ENCODE peak calls at places on chromosomes 1 and 21, in six cellular contexts. V, T, M, N, W and U are unnamed samples.

GRCh38 chr21:42081931-42082381 is 10.8 kb downstream of the UMODL1 start:
- DNase-seq in T (no peak), N (no peak), V (no peak), W (no peak), M (no peak), U (no peak)

GRCh38 chr1:65260851-65261473 is 48.4 kb upstream of the DNAJC6 start:
- DNase-seq in W (peak), N (no peak), T (peak), M (no peak), V (no peak), U (no peak)

GRCh38 chr1:57407941-57408340 is 15.9 kb downstream of the DAB1 start:
- DNase-seq in N (no peak), W (no peak), V (no peak), T (no peak), M (no peak), U (no peak)

GRCh38 chr1:112981461-112982233 is 25.7 kb upstream of the SLC16A1 start:
- DNase-seq in V (no peak), N (no peak), W (no peak), M (no peak), T (no peak), U (no peak)

GRCh38 chr1:226696552-226696951 is 42.5 kb downstream of the ITPKB start:
- DNase-seq in M (no peak), T (no peak), W (no peak), V (no peak), N (no peak), U (no peak)

GRCh38 chr1:1989102-1989542 is 14.5 kb downstream of the CFAP74 start:
- DNase-seq in N (peak), M (no peak), V (peak), W (peak), T (no peak), U (no peak)

GRCh38 chr1:35725591-35725990 is 6.9 kb upstream of the C1orf216 start:
- DNase-seq in W (no peak), N (no peak), T (no peak), M (no peak), V (no peak), U (no peak)

GRCh38 chr21:35044770-35045538 is 4.1 kb downstream of the RUNX1 start:
- DNase-seq in N (no peak), M (no peak), W (no peak), T (no peak), V (no peak), U (no peak)

GRCh38 chr1:164644774-164645634 is 86.0 kb downstream of the PBX1 start:
- DNase-seq in M (no peak), V (no peak), T (no peak), N (no peak), W (peak), U (no peak)

GRCh38 chr1:72524021-72524420 is 241.7 kb upstream of the NEGR1 start:
- DNase-seq in W (no peak), M (no peak), T (no peak), N (no peak), V (no peak), U (no peak)

GRCh38 chr1:238653693-238654321 is 732.6 kb upstream of the CHRM3 start:
- DNase-seq in V (no peak), W (peak), N (no peak), M (no peak), T (no peak), U (no peak)

GRCh38 chr1:84774674-84775548 is 84.7 kb upstream of the SSX2IP start:
- DNase-seq in W (no peak), N (no peak), M (no peak), T (no peak), V (no peak), U (no peak)

GRCh38 chr1:29444081-29444715 is 207.9 kb downstream of the PTPRU start:
- DNase-seq in V (no peak), W (no peak), N (no peak), M (no peak), T (no peak), U (no peak)

GRCh38 chr1:205436776-205437485 is 15.1 kb upstream of the LEMD1 start:
- DNase-seq in T (no peak), W (no peak), N (no peak), M (no peak), V (no peak), U (no peak)

GRCh38 chr1:151472852-151473731 is 13.8 kb upstream of the POGZ start:
- DNase-seq in W (no peak), T (no peak), M (no peak), N (peak), V (peak), U (peak)

GRCh38 chr1:12811409-12811784 is 19.8 kb downstream of the PRAMEF11 start:
- DNase-seq in W (peak), T (no peak), N (no peak), M (no peak), V (no peak), U (no peak)

GRCh38 chr1:118986291-118986838 is 1.8 kb downstream of the TBX15 start:
- DNase-seq in T (no peak), V (no peak), W (no peak), M (no peak), N (no peak), U (no peak)

GRCh38 chr1:207962716-207963428 is 51.9 kb upstream of the CD34 start:
- DNase-seq in V (peak), N (peak), W (no peak), T (no peak), M (no peak), U (no peak)

GRCh38 chr1:151199860-151200581 is 1.7 kb downstream of the PIP5K1A start:
- DNase-seq in M (no peak), W (peak), V (no peak), T (peak), N (no peak), U (no peak)

GRCh38 chr1:83641828-83642443 is 357.0 kb downstream of the TTLL7 start:
- DNase-seq in T (peak), M (no peak), N (peak), W (no peak), V (no peak), U (no peak)

GRCh38 chr1:7705048-7705907 is 65.8 kb upstream of the VAMP3 start:
- DNase-seq in M (no peak), T (no peak), N (no peak), V (no peak), W (no peak), U (peak)

GRCh38 chr1:110281363-110282290 is 57.5 kb upstream of the RBM15 start:
- DNase-seq in M (no peak), V (no peak), N (no peak), T (no peak), W (no peak), U (no peak)

GRCh38 chr1:11339346-11340247 is 66.6 kb downstream of the UBIAD1 start:
- DNase-seq in T (no peak), M (no peak), N (no peak), W (no peak), V (no peak), U (no peak)

GRCh38 chr1:10578070-10578469 is 103.3 kb downstream of the PEX14 start:
- DNase-seq in T (no peak), M (no peak), N (no peak), V (no peak), W (no peak), U (no peak)

GRCh38 chr1:218357893-218358232 is 12.7 kb downstream of the TGFB2 start:
- DNase-seq in W (no peak), M (no peak), T (no peak), N (no peak), V (no peak), U (no peak)

GRCh38 chr1:218364028-218364710 is 19.0 kb downstream of the TGFB2 start:
- DNase-seq in M (no peak), V (no peak), T (no peak), W (no peak), N (no peak), U (no peak)

GRCh38 chr1:218363141-218363540 is 18.0 kb downstream of the TGFB2 start:
- DNase-seq in V (no peak), T (no peak), N (no peak), M (no peak), W (no peak), U (no peak)

GRCh38 chr1:218362418-218363076 is 17.4 kb downstream of the TGFB2 start:
- DNase-seq in V (no peak), N (no peak), W (no peak), M (no peak), T (no peak), U (no peak)

GRCh38 chr1:218361298-218362065 is 16.3 kb downstream of the TGFB2 start:
- DNase-seq in W (peak), M (no peak), T (no peak), V (no peak), N (no peak), U (no peak)
- TF ChIP-seq CTCF in W (peak), M (no peak), T (peak), V (peak), N (peak), U (no peak)

GRCh38 chr1:233019921-233020320 is 69.5 kb downstream of the NTPCR start:
- DNase-seq in V (no peak), T (no peak), M (no peak), W (no peak), N (no peak), U (no peak)

GRCh38 chr1:233025566-233025965 is 75.2 kb downstream of the NTPCR start:
- DNase-seq in N (no peak), V (no peak), W (peak), M (no peak), T (no peak), U (no peak)

GRCh38 chr1:233022246-233022645 is 71.8 kb downstream of the NTPCR start:
- DNase-seq in T (no peak), N (no peak), V (no peak), W (no peak), M (no peak), U (no peak)

GRCh38 chr1:233020441-233020840 is 70.0 kb downstream of the NTPCR start:
- DNase-seq in M (no peak), V (peak), T (no peak), N (no peak), W (no peak), U (no peak)

GRCh38 chr1:233025156-233025555 is 74.7 kb downstream of the NTPCR start:
- DNase-seq in W (peak), M (no peak), V (no peak), T (no peak), N (no peak), U (no peak)
- TF ChIP-seq CTCF in W (peak), M (no peak), V (peak), T (peak), N (no peak), U (no peak)

GRCh38 chr1:236311040-236311439 is 29.3 kb upstream of the ERO1B start:
- DNase-seq in N (no peak), T (no peak), W (no peak), M (no peak), V (no peak), U (no peak)
- TF ChIP-seq CTCF in N (no peak), T (peak), W (no peak), M (no peak), V (no peak), U (no peak)

DNA sequence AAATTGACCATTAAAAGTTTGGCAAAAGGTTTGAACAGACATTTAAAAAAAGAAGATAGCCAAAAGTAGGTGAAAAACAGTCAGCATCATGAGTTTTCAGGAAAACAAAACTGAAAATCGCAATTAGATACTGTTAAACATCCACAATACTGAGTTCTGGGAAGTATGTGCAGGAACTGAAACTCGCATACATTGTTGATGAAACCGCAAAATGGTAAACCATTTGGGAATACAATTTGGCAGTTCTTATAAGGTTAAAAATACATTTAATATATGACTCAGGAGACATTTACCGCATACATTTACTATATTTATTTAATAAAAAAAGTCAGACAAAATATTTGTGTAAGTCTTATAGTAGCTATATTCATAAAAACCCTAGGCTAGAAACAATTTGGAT is 393.2 kb downstream of the COL11A1 start:
- DNase-seq in T (no peak), W (no peak), V (no peak), M (no peak), N (no peak), U (no peak)
- TF ChIP-seq CTCF in T (no peak), W (no peak), V (no peak), M (no peak), N (no peak), U (no peak)

DNA sequence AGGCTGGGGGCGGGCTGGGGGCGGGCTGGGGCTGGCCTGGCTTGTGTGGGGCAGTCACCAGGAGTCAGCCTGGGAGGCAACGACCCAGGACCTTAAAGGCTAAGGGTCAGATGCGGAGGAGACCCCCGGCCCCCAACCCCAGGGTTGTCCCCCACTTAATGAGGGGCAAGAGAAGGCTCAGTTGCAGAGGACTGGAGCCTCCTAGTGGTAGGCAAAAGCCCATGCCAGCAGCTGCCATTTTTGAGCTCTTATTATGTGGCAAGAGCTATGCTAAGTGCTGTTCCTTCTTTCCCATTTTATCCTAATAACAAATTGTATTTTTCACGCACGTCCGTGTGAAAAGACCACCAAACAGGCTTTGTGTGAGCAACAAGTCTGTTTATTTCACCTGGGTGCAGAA is 8.0 kb downstream of the KIAA1614 start:
- DNase-seq in W (no peak), M (no peak), V (no peak), N (no peak), T (no peak), U (no peak)
- TF ChIP-seq CTCF in W (peak), M (no peak), V (peak), N (no peak), T (peak), U (no peak)

DNA sequence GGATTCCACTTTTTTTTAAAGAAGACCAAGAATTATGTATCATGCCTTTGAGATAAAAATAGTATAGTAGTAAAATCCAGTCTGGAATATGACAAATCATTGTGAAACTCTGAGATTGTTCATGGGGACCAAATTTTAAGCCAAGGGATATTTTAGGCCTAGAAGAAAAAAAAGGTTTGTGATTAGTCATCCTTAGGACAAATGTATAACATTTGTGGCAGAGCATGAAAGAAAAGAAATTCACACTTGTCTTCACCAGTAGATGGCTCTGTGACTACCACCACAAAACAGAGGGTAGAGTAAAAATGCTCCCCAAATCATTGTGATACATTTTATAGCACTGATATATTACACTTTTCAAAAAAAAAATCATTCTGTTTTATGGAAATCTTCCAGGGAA is 226.1 kb downstream of the KCTD3 start:
- DNase-seq in T (peak), V (no peak), M (no peak), N (no peak), W (peak), U (no peak)
- TF ChIP-seq CTCF in T (peak), V (no peak), M (no peak), N (no peak), W (peak), U (no peak)

GRCh38 chr1:89615676-89616598 is 17.0 kb upstream of the LRRC8C start:
- DNase-seq in T (no peak), V (no peak), W (peak), M (no peak), N (no peak), U (no peak)
- TF ChIP-seq CTCF in T (peak), V (peak), W (peak), M (no peak), N (no peak), U (no peak)

GRCh38 chr1:30472526-30472925 is 250.9 kb downstream of the MATN1 start:
- DNase-seq in V (no peak), M (no peak), T (no peak), W (no peak), N (no peak), U (no peak)
- TF ChIP-seq CTCF in V (no peak), M (no peak), T (no peak), W (no peak), N (no peak), U (no peak)

GRCh38 chr1:50099654-50100053 is 9.1 kb upstream of the ELAVL4 start:
- DNase-seq in M (no peak), T (no peak), W (no peak), V (no peak), N (no peak), U (no peak)
- TF ChIP-seq CTCF in M (no peak), T (no peak), W (no peak), V (no peak), N (no peak), U (no peak)